ENCODE peak calls at places on chromosomes 4 and X, in five cellular contexts. One of them, this sample, is unnamed.

GRCh38 chr4:38237139-38237538 is 276.9 kb downstream of the PTTG2 start:
- DNase-seq in NCI-H524: no peak
- DNase-seq in HEK293T: no peak
- DNase-seq in midbrain: no peak
- DNase-seq in COR-L47: no peak
- DNase-seq in this sample: no peak

GRCh38 chrX:96696462-96696861 is 11.8 kb downstream of the DIAPH2 start:
- DNase-seq in NCI-H524: no peak
- DNase-seq in HEK293T: no peak
- DNase-seq in midbrain: no peak
- DNase-seq in COR-L47: no peak
- DNase-seq in this sample: no peak

GRCh38 chr4:150867148-150867547 is 147.9 kb downstream of the LRBA start:
- DNase-seq in NCI-H524: peak; percentile 19
- DNase-seq in HEK293T: peak; percentile 50
- DNase-seq in midbrain: peak; percentile 77
- DNase-seq in COR-L47: peak; percentile 88
- DNase-seq in this sample: no peak

GRCh38 chr4:158681630-158682029 is 9.5 kb downstream of the ETFDH start:
- DNase-seq in NCI-H524: no peak
- DNase-seq in HEK293T: no peak
- DNase-seq in midbrain: no peak
- DNase-seq in COR-L47: no peak
- DNase-seq in this sample: no peak

GRCh38 chrX:147859666-147860065 is 52.1 kb upstream of the FMR1 start:
- DNase-seq in NCI-H524: no peak
- DNase-seq in HEK293T: no peak
- DNase-seq in midbrain: no peak
- DNase-seq in COR-L47: no peak
- DNase-seq in this sample: no peak

GRCh38 chr4:38290360-38290759 is 330.2 kb downstream of the PTTG2 start:
- DNase-seq in NCI-H524: no peak
- DNase-seq in HEK293T: no peak
- DNase-seq in midbrain: no peak
- DNase-seq in COR-L47: no peak
- DNase-seq in this sample: no peak

GRCh38 chr4:120198411-120198810 is 131.8 kb upstream of the MAD2L1 start:
- DNase-seq in NCI-H524: no peak
- DNase-seq in HEK293T: no peak
- DNase-seq in midbrain: no peak
- DNase-seq in COR-L47: no peak
- DNase-seq in this sample: no peak

GRCh38 chrX:51804741-51805140 is 61.5 kb downstream of the GSPT2 start:
- DNase-seq in NCI-H524: no peak
- DNase-seq in HEK293T: no peak
- DNase-seq in midbrain: no peak
- DNase-seq in COR-L47: no peak
- DNase-seq in this sample: no peak

GRCh38 chrX:1451676-1452496 is 823 bp downstream of the ASMTL start:
- DNase-seq in NCI-H524: no peak
- DNase-seq in HEK293T: no peak
- DNase-seq in midbrain: no peak
- DNase-seq in COR-L47: no peak
- DNase-seq in this sample: no peak

GRCh38 chr4:176622251-176622968 is 170.3 kb downstream of the VEGFC start:
- DNase-seq in NCI-H524: no peak
- DNase-seq in HEK293T: no peak
- DNase-seq in midbrain: no peak
- DNase-seq in COR-L47: no peak
- DNase-seq in this sample: no peak